ENCODE peak calls at places on chromosomes 5 and 9, in six cellular contexts. One of them, this sample, is unnamed.

GRCh38 chr5:133613743-133614142 is 1.4 kb upstream of the FSTL4 start:
- DNase-seq in heart left ventricle: no peak
- DNase-seq in NCI-H69: no peak
- DNase-seq in HFF-Myc: no peak
- DNase-seq in neural crest cell: no peak
- DNase-seq in HEK293T: no peak
- DNase-seq in this sample: no peak

GRCh38 chr9:113137196-113138168 is 13.3 kb upstream of the SLC31A2 start:
- DNase-seq in NCI-H69: no peak
- DNase-seq in HEK293T: no peak
- DNase-seq in neural crest cell: no peak
- DNase-seq in heart left ventricle: no peak
- DNase-seq in HFF-Myc: no peak
- DNase-seq in this sample: no peak

GRCh38 chr9:136762915-136763648 is 1.2 kb downstream of the LCN15 start:
- DNase-seq in neural crest cell: peak
- DNase-seq in HEK293T: peak
- DNase-seq in NCI-H69: peak
- DNase-seq in HFF-Myc: no peak
- DNase-seq in heart left ventricle: peak
- DNase-seq in this sample: peak

GRCh38 chr5:52915176-52915875 is 73.8 kb upstream of the ITGA2 start:
- DNase-seq in HFF-Myc: peak
- DNase-seq in NCI-H69: peak
- DNase-seq in heart left ventricle: peak
- DNase-seq in HEK293T: peak
- DNase-seq in neural crest cell: peak
- DNase-seq in this sample: peak

GRCh38 chr9:133075925-133076324 is 14.1 kb downstream of the CEL start:
- DNase-seq in HFF-Myc: no peak
- DNase-seq in heart left ventricle: no peak
- DNase-seq in HEK293T: no peak
- DNase-seq in neural crest cell: no peak
- DNase-seq in NCI-H69: no peak
- DNase-seq in this sample: no peak

GRCh38 chr5:16880547-16880946 is 55.5 kb downstream of the MYO10 start:
- DNase-seq in NCI-H69: no peak
- DNase-seq in neural crest cell: no peak
- DNase-seq in heart left ventricle: no peak
- DNase-seq in HFF-Myc: no peak
- DNase-seq in HEK293T: no peak
- DNase-seq in this sample: no peak

GRCh38 chr5:38579105-38579504 is 22.7 kb upstream of the LIFR start:
- DNase-seq in NCI-H69: no peak
- DNase-seq in HFF-Myc: no peak
- DNase-seq in heart left ventricle: no peak
- DNase-seq in neural crest cell: no peak
- DNase-seq in HEK293T: no peak
- DNase-seq in this sample: no peak

GRCh38 chr5:1206521-1207412 is 5.4 kb downstream of the SLC6A19 start:
- DNase-seq in neural crest cell: no peak
- DNase-seq in HFF-Myc: no peak
- DNase-seq in HEK293T: no peak
- DNase-seq in NCI-H69: no peak
- DNase-seq in heart left ventricle: no peak
- DNase-seq in this sample: no peak

GRCh38 chr9:14769235-14769580 is 46.7 kb upstream of the CER1 start:
- DNase-seq in heart left ventricle: no peak
- DNase-seq in neural crest cell: no peak
- DNase-seq in NCI-H69: peak
- DNase-seq in HEK293T: peak
- DNase-seq in HFF-Myc: no peak
- DNase-seq in this sample: no peak

GRCh38 chr9:133693116-133693515 is 45.0 kb downstream of the SARDH start:
- DNase-seq in NCI-H69: no peak
- DNase-seq in HFF-Myc: no peak
- DNase-seq in HEK293T: no peak
- DNase-seq in heart left ventricle: no peak
- DNase-seq in neural crest cell: no peak
- DNase-seq in this sample: no peak

GRCh38 chr5:54440456-54440893 is 15.0 kb upstream of the HSPB3 start:
- DNase-seq in neural crest cell: no peak
- DNase-seq in HEK293T: no peak
- DNase-seq in NCI-H69: no peak
- DNase-seq in heart left ventricle: no peak
- DNase-seq in HFF-Myc: no peak
- DNase-seq in this sample: peak

GRCh38 chr5:657570-657969 is 35.6 kb downstream of the TPPP start:
- DNase-seq in HFF-Myc: no peak
- DNase-seq in neural crest cell: no peak
- DNase-seq in HEK293T: no peak
- DNase-seq in heart left ventricle: peak
- DNase-seq in NCI-H69: no peak
- DNase-seq in this sample: no peak

GRCh38 chr5:139182528-139183296 is 15.5 kb downstream of the SIL1 start:
- DNase-seq in NCI-H69: peak
- DNase-seq in heart left ventricle: no peak
- DNase-seq in HEK293T: no peak
- DNase-seq in HFF-Myc: no peak
- DNase-seq in neural crest cell: no peak
- DNase-seq in this sample: no peak

This sample was measured in T-helper 2 cell treated with Interferon-gamma antibody and Interleukin-4, amounts not matched to agents 5 μg/mL and 100 μg/mL, for 36 hours.